ENCODE peak calls at places on chromosomes 7 and 10, in seven cellular contexts. J, N, M, V, D, F and G are unnamed samples.

GRCh38 chr10:123475466-123475865 is 190.7 kb upstream of the GPR26 start:
- DNase-seq in F (peak), N (no peak), M (no peak), D (no peak), J (no peak), V (no peak), G (no peak)

GRCh38 chr7:43513236-43513635 is 69.7 kb upstream of the STK17A start:
- DNase-seq in N (no peak), V (no peak), M (no peak), F (no peak), J (no peak), D (no peak), G (no peak)

GRCh38 chr10:53601260-53601875 is 828.8 kb upstream of the MBL2 start:
- DNase-seq in F (peak), V (peak), J (peak), D (peak), N (peak), M (peak), G (peak)

GRCh38 chr7:29099896-29100847 is 46.2 kb downstream of the CPVL start:
- DNase-seq in M (no peak), V (no peak), N (no peak), F (peak), J (no peak), D (no peak), G (no peak)

GRCh38 chr10:71221586-71222202 is 9.3 kb downstream of the UNC5B start:
- DNase-seq in D (no peak), M (no peak), F (no peak), V (no peak), J (no peak), N (no peak), G (no peak)

GRCh38 chr7:155007947-155008346 is 5.0 kb upstream of the PAXIP1 start:
- DNase-seq in D (peak), M (peak), J (peak), F (peak), N (peak), V (peak), G (peak)

GRCh38 chr10:12020574-12020973 is 22.0 kb downstream of the UPF2 start:
- DNase-seq in V (no peak), F (no peak), D (no peak), N (no peak), J (no peak), M (no peak), G (no peak)

GRCh38 chr7:120725376-120726039 is 132.4 kb downstream of the TSPAN12 start:
- DNase-seq in F (peak), V (peak), M (peak), N (no peak), J (peak), D (peak), G (no peak)

GRCh38 chr7:54339074-54339473 is 203.1 kb upstream of the VSTM2A start:
- DNase-seq in F (no peak), M (peak), J (no peak), N (no peak), V (no peak), D (no peak), G (no peak)

GRCh38 chr7:101947899-101948298 is 130.5 kb downstream of the CUX1 start:
- DNase-seq in V (no peak), M (peak), N (no peak), D (peak), J (no peak), F (no peak), G (no peak)

GRCh38 chr7:1961776-1962276 is 270.9 kb downstream of the MAD1L1 start:
- DNase-seq in F (no peak), N (no peak), V (peak), M (no peak), J (no peak), D (no peak), G (no peak)

GRCh38 chr10:60978287-60979115 is 34.5 kb upstream of the RHOBTB1 start:
- DNase-seq in F (peak), V (peak), M (no peak), D (no peak), N (no peak), J (peak), G (no peak)

GRCh38 chr7:5237286-5237685 is 45.5 kb upstream of the SLC29A4 start:
- DNase-seq in J (no peak), V (no peak), F (no peak), D (no peak), N (no peak), M (no peak), G (peak)

GRCh38 chr7:137395425-137395824 is 51.9 kb upstream of the PTN start:
- DNase-seq in M (no peak), N (no peak), F (no peak), J (no peak), V (no peak), D (no peak), G (no peak)

GRCh38 chr10:77873558-77874380 is 52.8 kb downstream of the DLG5 start:
- DNase-seq in F (peak), N (no peak), D (no peak), J (peak), M (no peak), V (peak), G (peak)

GRCh38 chr10:28400176-28400575 is 97.3 kb upstream of the MPP7 start:
- DNase-seq in N (no peak), J (no peak), M (no peak), D (no peak), F (no peak), V (no peak), G (peak)

GRCh38 chr10:95395947-95396449 is 105.2 kb upstream of the PDLIM1 start:
- DNase-seq in N (no peak), V (no peak), J (no peak), F (no peak), D (no peak), M (no peak), G (no peak)

GRCh38 chr7:134029-134428 is 58.3 kb upstream of the FAM20C start:
- DNase-seq in D (no peak), N (no peak), F (no peak), M (no peak), J (no peak), V (no peak), G (no peak)

GRCh38 chr7:104185346-104185745 is 22.5 kb downstream of the ORC5 start:
- DNase-seq in N (no peak), F (no peak), M (no peak), D (no peak), V (no peak), J (no peak), G (no peak)

GRCh38 chr7:126483972-126484371 is 768.8 kb downstream of the GRM8 start:
- DNase-seq in N (no peak), J (no peak), F (no peak), D (no peak), V (no peak), M (peak), G (no peak)

GRCh38 chr7:66839814-66840213 is 81.2 kb upstream of the TMEM248 start:
- DNase-seq in N (no peak), M (no peak), J (no peak), D (no peak), F (no peak), V (no peak), G (no peak)

GRCh38 chr10:5564537-5565204 is 39.9 kb downstream of the CALML3 start:
- DNase-seq in V (no peak), M (no peak), D (no peak), F (no peak), J (no peak), N (no peak), G (no peak)

GRCh38 chr10:131856441-131857094 is 44.2 kb upstream of the PPP2R2D start:
- DNase-seq in D (no peak), F (no peak), V (no peak), N (no peak), J (no peak), M (peak), G (no peak)

GRCh38 chr7:11702938-11703337 is 129.1 kb downstream of the THSD7A start:
- DNase-seq in V (no peak), J (no peak), M (no peak), N (no peak), F (no peak), D (no peak), G (no peak)

GRCh38 chr10:28559661-28560060 is 26.7 kb downstream of the WAC start:
- DNase-seq in F (no peak), M (no peak), J (no peak), N (no peak), D (peak), V (no peak), G (no peak)

GRCh38 chr7:1889556-1890181 is 219.6 kb downstream of the ELFN1 start:
- DNase-seq in N (no peak), D (no peak), M (no peak), J (no peak), F (no peak), V (no peak), G (no peak)

GRCh38 chr10:28677889-28678686 is 767 bp downstream of the BAMBI start:
- DNase-seq in V (no peak), D (peak), F (no peak), N (no peak), M (peak), J (no peak), G (peak)

GRCh38 chr7:78770422-78771410 is 682.8 kb downstream of the MAGI2 start:
- DNase-seq in J (no peak), N (no peak), V (no peak), F (no peak), M (peak), D (peak), G (no peak)

GRCh38 chr7:106314875-106315274 is 30.1 kb upstream of the NAMPT start:
- DNase-seq in M (no peak), D (no peak), N (no peak), J (no peak), V (no peak), F (no peak), G (no peak)

GRCh38 chr7:106313966-106314365 is 29.2 kb upstream of the NAMPT start:
- DNase-seq in V (no peak), F (no peak), D (no peak), N (no peak), J (no peak), M (no peak), G (peak)

GRCh38 chr7:106312906-106313305 is 28.1 kb upstream of the NAMPT start:
- DNase-seq in N (no peak), M (no peak), D (no peak), J (no peak), V (no peak), F (no peak), G (no peak)

GRCh38 chr7:106312099-106312871 is 27.5 kb upstream of the NAMPT start:
- DNase-seq in D (no peak), V (no peak), J (no peak), N (no peak), F (no peak), M (no peak), G (no peak)

GRCh38 chr7:106313456-106313891 is 28.7 kb upstream of the NAMPT start:
- DNase-seq in F (no peak), J (peak), N (peak), D (no peak), M (no peak), V (no peak), G (no peak)
- TF ChIP-seq REST in F (no peak), J (no peak), N (no peak), D (no peak), M (no peak), V (no peak), G (no peak)

DNA sequence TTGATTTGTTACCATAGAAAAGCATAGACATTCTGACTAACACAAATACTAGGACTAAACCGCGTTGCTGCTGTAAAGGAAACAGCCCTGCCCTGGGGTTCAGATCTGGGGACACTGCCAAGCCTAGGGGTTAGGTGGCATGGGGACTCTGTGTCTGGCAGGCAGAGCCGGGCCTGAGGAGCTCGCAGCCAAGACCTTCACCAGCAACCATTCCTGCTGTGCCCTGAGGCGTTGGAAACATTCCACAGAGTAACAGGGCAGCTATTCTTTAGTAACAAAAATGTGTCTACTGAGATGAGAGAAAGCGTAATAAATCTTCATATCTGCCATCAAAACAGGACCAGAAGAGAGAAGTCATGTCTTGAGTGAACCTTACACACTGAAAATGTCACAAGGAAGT is 280.6 kb downstream of the POM121L12 start:
- DNase-seq in D (no peak), F (no peak), M (peak), N (no peak), J (no peak), V (no peak), G (no peak)
- TF ChIP-seq REST in D (no peak), F (no peak), M (no peak), N (no peak), J (no peak), V (no peak), G (no peak)

GRCh38 chr10:112374724-112375541 is 1.0 kb downstream of the ACSL5 start:
- DNase-seq in M (no peak), J (no peak), N (no peak), V (peak), D (no peak), F (peak), G (no peak)
- TF ChIP-seq REST in M (no peak), J (no peak), N (no peak), V (no peak), D (no peak), F (no peak), G (no peak)

DNA sequence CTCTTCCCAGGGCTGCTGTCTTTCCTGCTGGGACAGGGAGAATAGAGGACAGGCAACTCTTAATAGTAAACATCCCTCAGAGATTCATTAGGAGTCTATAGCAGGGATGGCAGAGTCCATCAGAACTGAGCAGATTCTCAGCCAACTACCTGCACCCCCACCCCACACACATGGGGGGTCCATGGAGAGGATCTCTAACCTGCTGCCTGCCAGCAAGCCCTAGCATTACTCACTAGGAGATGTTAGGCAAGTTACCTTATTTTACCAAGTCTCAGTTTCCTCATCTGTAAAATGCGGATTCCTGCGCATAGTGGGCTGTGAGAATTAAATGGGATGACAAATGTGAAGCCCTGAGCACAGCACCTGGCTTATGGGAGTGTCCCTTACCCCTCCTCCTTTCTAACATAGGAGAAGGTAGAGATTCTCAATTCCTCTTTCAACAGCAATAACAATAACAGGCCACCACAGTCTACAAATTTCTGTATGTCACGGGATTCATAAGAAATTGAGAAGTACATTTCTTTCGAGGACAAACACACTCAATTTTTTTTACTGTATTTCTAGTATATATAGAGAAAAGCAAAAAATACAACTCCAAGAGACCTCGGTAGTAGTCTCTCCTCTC is 23.8 kb upstream of the WDR11 start:
- DNase-seq in M (no peak), J (no peak), F (no peak), D (no peak), V (no peak), N (no peak), G (no peak)
- TF ChIP-seq REST in M (no peak), J (no peak), F (no peak), D (no peak), V (no peak), N (no peak), G (no peak)

GRCh38 chr10:126500866-126501265 is 112.6 kb upstream of the ADAM12 start:
- DNase-seq in V (no peak), D (no peak), J (no peak), M (no peak), N (no peak), F (no peak), G (no peak)
- TF ChIP-seq REST in V (no peak), D (no peak), J (no peak), M (no peak), N (no peak), F (no peak), G (no peak)

GRCh38 chr10:33143160-33143728 is 185.2 kb upstream of the ITGB1 start:
- DNase-seq in M (no peak), J (no peak), F (peak), D (no peak), N (no peak), V (no peak), G (no peak)
- TF ChIP-seq REST in M (no peak), J (no peak), F (no peak), D (no peak), N (no peak), V (no peak), G (no peak)

GRCh38 chr7:139720705-139721231 is 57.0 kb downstream of the HIPK2 start:
- DNase-seq in N (no peak), J (no peak), F (no peak), M (no peak), V (no peak), D (no peak), G (no peak)
- TF ChIP-seq REST in N (no peak), J (no peak), F (no peak), M (no peak), V (no peak), D (no peak), G (no peak)

GRCh38 chr10:29820890-29821398 is 186.2 kb upstream of the SVIL start:
- DNase-seq in F (no peak), D (no peak), N (no peak), V (no peak), M (no peak), J (no peak), G (no peak)

GRCh38 chr10:29815572-29815971 is 180.8 kb upstream of the SVIL start:
- DNase-seq in D (no peak), V (no peak), M (no peak), F (no peak), N (no peak), J (no peak), G (no peak)

GRCh38 chr10:29811751-29812427 is 177.1 kb upstream of the SVIL start:
- DNase-seq in F (no peak), N (peak), J (peak), V (no peak), D (no peak), M (peak), G (no peak)

GRCh38 chr10:29816801-29817558 is 182.2 kb upstream of the SVIL start:
- DNase-seq in N (no peak), F (no peak), J (no peak), D (no peak), M (no peak), V (no peak), G (no peak)
- TF ChIP-seq REST in N (no peak), F (no peak), J (no peak), D (no peak), M (no peak), V (no peak), G (no peak)

GRCh38 chr10:30893208-30893607 is 138.5 kb downstream of the ZNF438 start:
- DNase-seq in J (no peak), D (no peak), F (no peak), N (no peak), M (no peak), V (no peak), G (no peak)
- TF ChIP-seq REST in J (no peak), D (no peak), F (no peak), N (no peak), M (no peak), V (no peak), G (no peak)